ENCODE peak calls at places on chromosomes 1 and 21, in four cellular contexts. One of them, this sample, is unnamed.

GRCh38 chr21:15192243-15192642 is 127.4 kb upstream of the NRIP1 start:
- DNase-seq in fibroblast of pulmonary artery: peak
- DNase-seq in nephron progenitor cell: no peak
- DNase-seq in adrenal gland: no peak
- DNase-seq in this sample: no peak

GRCh38 chr1:24027838-24028468 is 47.8 kb upstream of the SRSF10 start:
- DNase-seq in fibroblast of pulmonary artery: peak
- DNase-seq in nephron progenitor cell: no peak
- DNase-seq in adrenal gland: no peak
- DNase-seq in this sample: no peak

GRCh38 chr21:45357436-45358260 is 47.3 kb upstream of the COL18A1 start:
- DNase-seq in fibroblast of pulmonary artery: no peak
- DNase-seq in nephron progenitor cell: no peak
- DNase-seq in adrenal gland: peak
- DNase-seq in this sample: no peak

GRCh38 chr1:172289448-172289847 is 131.0 kb upstream of the C1orf105 start:
- DNase-seq in fibroblast of pulmonary artery: no peak
- DNase-seq in nephron progenitor cell: no peak
- DNase-seq in adrenal gland: no peak
- DNase-seq in this sample: no peak

GRCh38 chr1:43968348-43968948 is 1.4 kb upstream of the DPH2 start:
- DNase-seq in fibroblast of pulmonary artery: peak
- DNase-seq in nephron progenitor cell: peak
- DNase-seq in adrenal gland: no peak
- DNase-seq in this sample: peak

GRCh38 chr1:248696261-248696660 is 6.3 kb downstream of the OR14I1 start:
- DNase-seq in fibroblast of pulmonary artery: no peak
- DNase-seq in nephron progenitor cell: no peak
- DNase-seq in adrenal gland: peak
- DNase-seq in this sample: no peak

GRCh38 chr1:240650877-240651276 is 38.9 kb upstream of the GREM2 start:
- DNase-seq in fibroblast of pulmonary artery: no peak
- DNase-seq in nephron progenitor cell: no peak
- DNase-seq in adrenal gland: no peak
- DNase-seq in this sample: no peak

GRCh38 chr1:116508984-116509980 is 61.5 kb downstream of the CD58 start:
- DNase-seq in fibroblast of pulmonary artery: peak
- DNase-seq in nephron progenitor cell: no peak
- DNase-seq in adrenal gland: no peak
- DNase-seq in this sample: no peak

GRCh38 chr1:118145736-118146135 is 39.3 kb downstream of the SPAG17 start:
- DNase-seq in fibroblast of pulmonary artery: no peak
- DNase-seq in nephron progenitor cell: no peak
- DNase-seq in adrenal gland: no peak
- DNase-seq in this sample: no peak

GRCh38 chr1:180501865-180502360 is 464 bp downstream of the ACBD6 start:
- DNase-seq in fibroblast of pulmonary artery: no peak
- DNase-seq in nephron progenitor cell: no peak
- DNase-seq in adrenal gland: peak
- DNase-seq in this sample: peak

GRCh38 chr1:151994956-151995355 is 1.3 kb upstream of the S100A10 start:
- DNase-seq in fibroblast of pulmonary artery: peak
- DNase-seq in nephron progenitor cell: no peak
- DNase-seq in adrenal gland: peak
- DNase-seq in this sample: peak

GRCh38 chr1:118429856-118430255 is 244.8 kb upstream of the SPAG17 start:
- DNase-seq in fibroblast of pulmonary artery: no peak
- DNase-seq in nephron progenitor cell: no peak
- DNase-seq in adrenal gland: no peak
- DNase-seq in this sample: no peak

GRCh38 chr1:113538225-113538624 is 147.9 kb downstream of the MAGI3 start:
- DNase-seq in fibroblast of pulmonary artery: peak
- DNase-seq in nephron progenitor cell: no peak
- DNase-seq in adrenal gland: no peak
- DNase-seq in this sample: no peak

GRCh38 chr21:18550361-18550760 is 146.8 kb upstream of the TMPRSS15 start:
- DNase-seq in fibroblast of pulmonary artery: no peak
- DNase-seq in nephron progenitor cell: no peak
- DNase-seq in adrenal gland: no peak
- DNase-seq in this sample: no peak

GRCh38 chr21:16419188-16419874 is 689.5 kb downstream of the USP25 start:
- DNase-seq in fibroblast of pulmonary artery: peak
- DNase-seq in nephron progenitor cell: peak
- DNase-seq in adrenal gland: peak
- DNase-seq in this sample: no peak

GRCh38 chr1:118988186-118989005 is at the start of gene TBX15:
- DNase-seq in fibroblast of pulmonary artery: no peak
- DNase-seq in nephron progenitor cell: no peak
- DNase-seq in adrenal gland: no peak
- DNase-seq in this sample: peak

GRCh38 chr1:181391297-181391905 is 91.9 kb upstream of the CACNA1E start:
- DNase-seq in fibroblast of pulmonary artery: no peak
- DNase-seq in nephron progenitor cell: peak
- DNase-seq in adrenal gland: no peak
- DNase-seq in this sample: peak

GRCh38 chr1:180345148-180345547 is 115.1 kb downstream of the LHX4 start:
- DNase-seq in fibroblast of pulmonary artery: no peak
- DNase-seq in nephron progenitor cell: no peak
- DNase-seq in adrenal gland: no peak
- DNase-seq in this sample: no peak

GRCh38 chr1:211628446-211628845 is 47.0 kb downstream of the NEK2 start:
- DNase-seq in fibroblast of pulmonary artery: no peak
- DNase-seq in nephron progenitor cell: no peak
- DNase-seq in adrenal gland: no peak
- DNase-seq in this sample: no peak

GRCh38 chr1:211632808-211633522 is 42.5 kb downstream of the NEK2 start:
- DNase-seq in fibroblast of pulmonary artery: peak
- DNase-seq in nephron progenitor cell: no peak
- DNase-seq in adrenal gland: peak
- DNase-seq in this sample: no peak

GRCh38 chr1:211631168-211631567 is 44.3 kb downstream of the NEK2 start:
- DNase-seq in fibroblast of pulmonary artery: no peak
- DNase-seq in nephron progenitor cell: no peak
- DNase-seq in adrenal gland: no peak
- DNase-seq in this sample: no peak

GRCh38 chr1:211632117-211632807 is 43.2 kb downstream of the NEK2 start:
- DNase-seq in fibroblast of pulmonary artery: no peak
- DNase-seq in nephron progenitor cell: no peak
- DNase-seq in adrenal gland: peak
- DNase-seq in this sample: no peak

GRCh38 chr1:211630236-211631081 is 45.0 kb downstream of the NEK2 start:
- DNase-seq in fibroblast of pulmonary artery: no peak
- DNase-seq in nephron progenitor cell: no peak
- DNase-seq in adrenal gland: no peak
- DNase-seq in this sample: peak
- TF ChIP-seq CTCF in fibroblast of pulmonary artery: peak
- TF ChIP-seq CTCF in nephron progenitor cell: no peak
- TF ChIP-seq CTCF in adrenal gland: peak
- TF ChIP-seq CTCF in this sample: peak

GRCh38 chr1:29972664-29973063 is 736.3 kb downstream of the PTPRU start:
- DNase-seq in fibroblast of pulmonary artery: no peak
- DNase-seq in nephron progenitor cell: no peak
- DNase-seq in adrenal gland: no peak
- DNase-seq in this sample: no peak
- TF ChIP-seq CTCF in fibroblast of pulmonary artery: no peak
- TF ChIP-seq CTCF in nephron progenitor cell: no peak
- TF ChIP-seq CTCF in adrenal gland: no peak
- TF ChIP-seq CTCF in this sample: no peak

DNA sequence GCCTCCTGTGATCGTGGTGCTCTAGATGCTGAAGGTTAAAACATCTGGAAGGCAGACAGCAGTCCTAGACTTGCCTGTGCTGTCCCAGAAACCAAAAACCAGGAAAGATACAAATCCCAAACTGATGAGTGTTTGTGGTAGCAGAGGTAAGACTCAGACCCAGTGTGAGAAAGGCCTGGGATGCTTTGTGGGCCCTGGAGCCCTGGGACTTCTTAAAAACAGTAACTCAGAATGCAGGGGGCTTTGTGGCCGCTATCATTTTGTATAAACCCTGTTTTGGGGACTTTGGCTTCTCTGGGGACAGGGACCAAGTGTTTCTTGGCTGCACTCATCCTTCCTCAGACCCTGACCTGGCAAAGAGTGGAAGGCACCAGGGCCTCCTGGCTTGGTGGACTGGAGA is 99.7 kb downstream of the DMRTB1 start:
- DNase-seq in fibroblast of pulmonary artery: no peak
- DNase-seq in nephron progenitor cell: no peak
- DNase-seq in adrenal gland: no peak
- DNase-seq in this sample: no peak
- TF ChIP-seq CTCF in fibroblast of pulmonary artery: no peak
- TF ChIP-seq CTCF in nephron progenitor cell: no peak
- TF ChIP-seq CTCF in adrenal gland: no peak
- TF ChIP-seq CTCF in this sample: no peak

GRCh38 chr1:51093566-51093965 is 8.5 kb upstream of the C1orf185 start:
- DNase-seq in fibroblast of pulmonary artery: peak
- DNase-seq in nephron progenitor cell: no peak
- DNase-seq in adrenal gland: no peak
- DNase-seq in this sample: no peak

GRCh38 chr1:51086496-51087271 is 15.3 kb upstream of the C1orf185 start:
- DNase-seq in fibroblast of pulmonary artery: no peak
- DNase-seq in nephron progenitor cell: no peak
- DNase-seq in adrenal gland: no peak
- DNase-seq in this sample: peak

DNA sequence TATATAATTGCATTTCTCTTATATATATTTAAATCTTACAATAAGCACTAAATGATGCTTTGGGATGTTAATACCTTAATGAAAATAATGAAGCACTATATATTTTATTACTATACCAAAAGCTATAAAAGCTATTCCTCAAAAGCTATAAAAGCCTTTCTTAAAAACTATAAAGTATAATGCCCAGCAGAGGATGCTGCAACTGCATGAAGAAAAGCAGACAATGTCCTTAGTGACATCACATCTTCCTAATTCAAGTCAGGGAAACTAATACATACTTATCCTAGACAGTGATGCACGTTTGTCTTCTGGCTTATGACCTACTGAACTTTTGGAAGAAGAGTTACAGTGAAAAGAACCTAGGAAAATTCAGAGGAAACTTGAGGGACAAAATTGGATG is 13.6 kb upstream of the C1orf185 start:
- DNase-seq in fibroblast of pulmonary artery: peak
- DNase-seq in nephron progenitor cell: no peak
- DNase-seq in adrenal gland: no peak
- DNase-seq in this sample: no peak
- TF ChIP-seq CTCF in fibroblast of pulmonary artery: peak
- TF ChIP-seq CTCF in nephron progenitor cell: no peak
- TF ChIP-seq CTCF in adrenal gland: no peak
- TF ChIP-seq CTCF in this sample: no peak